ENCODE peak calls at places on chromosomes 12 and 14, in seven cellular contexts. One of them, this sample, is unnamed.

GRCh38 chr14:58667900-58668299 is 30.1 kb downstream of the DACT1 start:
- DNase-seq in tibial artery: no peak
- DNase-seq in A549: no peak
- DNase-seq in type B pancreatic cell: no peak
- DNase-seq in pancreas: no peak
- DNase-seq in prostate gland: no peak
- DNase-seq in suprapubic skin: no peak
- DNase-seq in this sample: no peak

GRCh38 chr14:101196795-101197590 is 293.5 kb upstream of the RTL1 start:
- DNase-seq in tibial artery: no peak
- DNase-seq in type B pancreatic cell: peak
- DNase-seq in A549: no peak
- DNase-seq in pancreas: peak
- DNase-seq in prostate gland: no peak
- DNase-seq in suprapubic skin: peak
- DNase-seq in this sample: peak

GRCh38 chr14:38389666-38390065 is 133.8 kb upstream of the CLEC14A start:
- DNase-seq in tibial artery: no peak
- DNase-seq in suprapubic skin: no peak
- DNase-seq in type B pancreatic cell: no peak
- DNase-seq in prostate gland: no peak
- DNase-seq in A549: no peak
- DNase-seq in pancreas: no peak
- DNase-seq in this sample: no peak

GRCh38 chr14:66514206-66514605 is 6.3 kb downstream of the GPHN start:
- DNase-seq in tibial artery: no peak
- DNase-seq in pancreas: no peak
- DNase-seq in type B pancreatic cell: no peak
- DNase-seq in suprapubic skin: no peak
- DNase-seq in A549: no peak
- DNase-seq in prostate gland: no peak
- DNase-seq in this sample: no peak

GRCh38 chr14:40599726-40600125 is 1007.0 kb upstream of the LRFN5 start:
- DNase-seq in prostate gland: no peak
- DNase-seq in type B pancreatic cell: no peak
- DNase-seq in suprapubic skin: no peak
- DNase-seq in A549: no peak
- DNase-seq in pancreas: no peak
- DNase-seq in tibial artery: no peak
- DNase-seq in this sample: no peak

GRCh38 chr12:70122804-70123203 is 120.4 kb upstream of the CNOT2 start:
- DNase-seq in prostate gland: no peak
- DNase-seq in tibial artery: no peak
- DNase-seq in type B pancreatic cell: no peak
- DNase-seq in pancreas: no peak
- DNase-seq in A549: no peak
- DNase-seq in suprapubic skin: no peak
- DNase-seq in this sample: no peak

GRCh38 chr14:92802678-92803077 is 8.6 kb downstream of the GOLGA5 start:
- DNase-seq in type B pancreatic cell: no peak
- DNase-seq in A549: no peak
- DNase-seq in suprapubic skin: no peak
- DNase-seq in pancreas: no peak
- DNase-seq in prostate gland: no peak
- DNase-seq in tibial artery: no peak
- DNase-seq in this sample: no peak

GRCh38 chr14:36027354-36027753 is 149.2 kb downstream of the PTCSC3 start:
- DNase-seq in suprapubic skin: no peak
- DNase-seq in prostate gland: no peak
- DNase-seq in A549: no peak
- DNase-seq in tibial artery: no peak
- DNase-seq in pancreas: no peak
- DNase-seq in type B pancreatic cell: no peak
- DNase-seq in this sample: no peak

GRCh38 chr12:119036878-119037493 is 55.6 kb downstream of the SRRM4 start:
- DNase-seq in suprapubic skin: no peak
- DNase-seq in A549: peak
- DNase-seq in tibial artery: no peak
- DNase-seq in type B pancreatic cell: no peak
- DNase-seq in prostate gland: no peak
- DNase-seq in pancreas: no peak
- DNase-seq in this sample: no peak

GRCh38 chr12:100127766-100128508 is 14.7 kb downstream of the BLTP3B start:
- DNase-seq in A549: no peak
- DNase-seq in pancreas: no peak
- DNase-seq in tibial artery: no peak
- DNase-seq in type B pancreatic cell: no peak
- DNase-seq in suprapubic skin: no peak
- DNase-seq in prostate gland: no peak
- DNase-seq in this sample: no peak

GRCh38 chr14:98931911-98932310 is 340.1 kb downstream of the BCL11B start:
- DNase-seq in tibial artery: no peak
- DNase-seq in A549: no peak
- DNase-seq in pancreas: no peak
- DNase-seq in type B pancreatic cell: no peak
- DNase-seq in prostate gland: no peak
- DNase-seq in suprapubic skin: peak
- DNase-seq in this sample: no peak

GRCh38 chr12:98408681-98409080 is 106.7 kb upstream of the TMPO start:
- DNase-seq in type B pancreatic cell: no peak
- DNase-seq in pancreas: no peak
- DNase-seq in tibial artery: no peak
- DNase-seq in A549: no peak
- DNase-seq in suprapubic skin: no peak
- DNase-seq in prostate gland: no peak
- DNase-seq in this sample: no peak

GRCh38 chr12:121668750-121669524 is 517 bp downstream of the MORN3 start:
- DNase-seq in prostate gland: no peak
- DNase-seq in suprapubic skin: no peak
- DNase-seq in type B pancreatic cell: no peak
- DNase-seq in pancreas: no peak
- DNase-seq in A549: peak
- DNase-seq in tibial artery: no peak
- DNase-seq in this sample: no peak

GRCh38 chr12:12017798-12018197 is 52.9 kb upstream of the BCL2L14 start:
- DNase-seq in type B pancreatic cell: peak
- DNase-seq in prostate gland: no peak
- DNase-seq in suprapubic skin: no peak
- DNase-seq in A549: no peak
- DNase-seq in pancreas: no peak
- DNase-seq in tibial artery: no peak
- DNase-seq in this sample: no peak

GRCh38 chr14:79111963-79112362 is 941.8 kb downstream of the NRXN3 start:
- DNase-seq in tibial artery: no peak
- DNase-seq in pancreas: no peak
- DNase-seq in type B pancreatic cell: no peak
- DNase-seq in A549: no peak
- DNase-seq in suprapubic skin: no peak
- DNase-seq in prostate gland: no peak
- DNase-seq in this sample: no peak

GRCh38 chr14:37974421-37974820 is 233.3 kb upstream of the SSTR1 start:
- DNase-seq in suprapubic skin: no peak
- DNase-seq in pancreas: no peak
- DNase-seq in type B pancreatic cell: no peak
- DNase-seq in tibial artery: no peak
- DNase-seq in A549: no peak
- DNase-seq in prostate gland: no peak
- DNase-seq in this sample: no peak

GRCh38 chr14:99865408-99865807 is 72.2 kb downstream of the EML1 start:
- DNase-seq in tibial artery: no peak
- DNase-seq in pancreas: no peak
- DNase-seq in A549: no peak
- DNase-seq in prostate gland: no peak
- DNase-seq in suprapubic skin: no peak
- DNase-seq in type B pancreatic cell: no peak
- DNase-seq in this sample: no peak

GRCh38 chr12:98618952-98619351 is 25.5 kb downstream of the SLC25A3 start:
- DNase-seq in prostate gland: no peak
- DNase-seq in tibial artery: no peak
- DNase-seq in suprapubic skin: no peak
- DNase-seq in pancreas: no peak
- DNase-seq in A549: no peak
- DNase-seq in type B pancreatic cell: no peak
- DNase-seq in this sample: no peak

GRCh38 chr14:96817750-96818666 is 20.8 kb downstream of the VRK1 start:
- DNase-seq in prostate gland: no peak
- DNase-seq in tibial artery: no peak
- DNase-seq in pancreas: no peak
- DNase-seq in A549: no peak
- DNase-seq in suprapubic skin: no peak
- DNase-seq in type B pancreatic cell: no peak
- DNase-seq in this sample: no peak

DNA sequence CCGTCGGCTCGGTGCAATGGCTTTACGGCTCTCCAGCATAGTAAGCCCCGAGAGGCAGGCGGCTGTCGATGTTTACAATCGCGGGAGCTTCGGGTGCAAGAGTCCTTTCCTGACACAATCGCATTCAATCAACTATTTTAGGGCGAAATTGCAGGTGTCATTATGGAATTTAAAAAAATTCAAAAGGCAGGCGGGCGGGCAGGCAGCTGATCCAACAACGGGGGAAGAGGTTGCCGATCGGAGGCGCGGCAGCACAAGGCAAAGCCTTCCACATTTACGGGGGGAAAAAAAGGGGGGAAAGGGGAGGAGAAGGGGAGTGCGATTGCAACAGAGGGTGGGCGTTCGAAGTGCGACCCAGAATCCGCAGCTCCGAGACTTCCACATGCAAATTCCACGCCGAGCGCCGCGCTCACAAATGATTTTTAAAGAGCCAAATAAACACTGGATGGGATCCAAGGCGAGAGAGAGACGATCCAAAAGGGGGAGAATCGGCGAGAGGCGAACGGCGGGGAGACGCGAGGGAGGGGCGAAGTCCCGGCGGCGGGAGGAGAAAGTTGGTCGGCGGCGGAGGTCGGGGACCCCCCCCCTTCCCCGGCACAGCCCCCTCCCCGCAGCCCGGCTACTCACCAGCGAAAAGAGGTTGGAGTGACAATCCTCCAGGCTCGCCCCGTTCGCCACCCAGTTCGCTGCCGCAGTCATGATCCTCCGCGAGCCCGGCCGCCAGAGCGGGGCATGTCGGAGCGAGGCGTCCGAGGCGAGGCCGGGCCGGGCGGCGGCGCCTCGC is 868 bp downstream of the MED13L start:
- DNase-seq in pancreas: peak
- DNase-seq in suprapubic skin: peak
- DNase-seq in tibial artery: peak
- DNase-seq in prostate gland: peak
- DNase-seq in A549: peak
- DNase-seq in type B pancreatic cell: peak
- DNase-seq in this sample: peak
- TF ChIP-seq CTCF in pancreas: no peak
- TF ChIP-seq CTCF in suprapubic skin: no peak
- TF ChIP-seq CTCF in tibial artery: no peak
- TF ChIP-seq CTCF in prostate gland: peak
- TF ChIP-seq CTCF in A549: no peak
- TF ChIP-seq CTCF in type B pancreatic cell: no peak
- TF ChIP-seq CTCF in this sample: peak

GRCh38 chr12:7679251-7680045 is 13.7 kb upstream of the APOBEC1 start:
- DNase-seq in type B pancreatic cell: no peak
- DNase-seq in prostate gland: no peak
- DNase-seq in A549: no peak
- DNase-seq in tibial artery: no peak
- DNase-seq in pancreas: no peak
- DNase-seq in suprapubic skin: no peak
- DNase-seq in this sample: no peak
- TF ChIP-seq CTCF in type B pancreatic cell: no peak
- TF ChIP-seq CTCF in prostate gland: no peak
- TF ChIP-seq CTCF in A549: no peak
- TF ChIP-seq CTCF in tibial artery: no peak
- TF ChIP-seq CTCF in pancreas: no peak
- TF ChIP-seq CTCF in suprapubic skin: no peak
- TF ChIP-seq CTCF in this sample: no peak

GRCh38 chr12:24950231-24950834 is 1.4 kb upstream of the BCAT1 start:
- DNase-seq in tibial artery: no peak
- DNase-seq in pancreas: no peak
- DNase-seq in type B pancreatic cell: no peak
- DNase-seq in A549: no peak
- DNase-seq in suprapubic skin: no peak
- DNase-seq in prostate gland: no peak
- DNase-seq in this sample: no peak

GRCh38 chr12:24948452-24948815 is 467 bp downstream of the BCAT1 start:
- DNase-seq in tibial artery: no peak
- DNase-seq in pancreas: no peak
- DNase-seq in A549: peak
- DNase-seq in prostate gland: no peak
- DNase-seq in type B pancreatic cell: no peak
- DNase-seq in suprapubic skin: no peak
- DNase-seq in this sample: no peak

GRCh38 chr12:24945822-24946221 is 3.1 kb downstream of the BCAT1 start:
- DNase-seq in tibial artery: no peak
- DNase-seq in pancreas: no peak
- DNase-seq in A549: no peak
- DNase-seq in type B pancreatic cell: no peak
- DNase-seq in suprapubic skin: no peak
- DNase-seq in prostate gland: no peak
- DNase-seq in this sample: no peak

GRCh38 chr12:24947541-24948451 is 1.1 kb downstream of the BCAT1 start:
- DNase-seq in type B pancreatic cell: no peak
- DNase-seq in tibial artery: no peak
- DNase-seq in A549: no peak
- DNase-seq in pancreas: no peak
- DNase-seq in suprapubic skin: no peak
- DNase-seq in prostate gland: no peak
- DNase-seq in this sample: no peak

GRCh38 chr12:24948816-24949722 is at the start of gene BCAT1:
- DNase-seq in suprapubic skin: peak
- DNase-seq in A549: peak
- DNase-seq in type B pancreatic cell: peak
- DNase-seq in pancreas: peak
- DNase-seq in prostate gland: peak
- DNase-seq in tibial artery: peak
- DNase-seq in this sample: peak
- TF ChIP-seq CTCF in suprapubic skin: no peak
- TF ChIP-seq CTCF in A549: no peak
- TF ChIP-seq CTCF in type B pancreatic cell: peak
- TF ChIP-seq CTCF in pancreas: no peak
- TF ChIP-seq CTCF in prostate gland: no peak
- TF ChIP-seq CTCF in tibial artery: no peak
- TF ChIP-seq CTCF in this sample: peak

DNA sequence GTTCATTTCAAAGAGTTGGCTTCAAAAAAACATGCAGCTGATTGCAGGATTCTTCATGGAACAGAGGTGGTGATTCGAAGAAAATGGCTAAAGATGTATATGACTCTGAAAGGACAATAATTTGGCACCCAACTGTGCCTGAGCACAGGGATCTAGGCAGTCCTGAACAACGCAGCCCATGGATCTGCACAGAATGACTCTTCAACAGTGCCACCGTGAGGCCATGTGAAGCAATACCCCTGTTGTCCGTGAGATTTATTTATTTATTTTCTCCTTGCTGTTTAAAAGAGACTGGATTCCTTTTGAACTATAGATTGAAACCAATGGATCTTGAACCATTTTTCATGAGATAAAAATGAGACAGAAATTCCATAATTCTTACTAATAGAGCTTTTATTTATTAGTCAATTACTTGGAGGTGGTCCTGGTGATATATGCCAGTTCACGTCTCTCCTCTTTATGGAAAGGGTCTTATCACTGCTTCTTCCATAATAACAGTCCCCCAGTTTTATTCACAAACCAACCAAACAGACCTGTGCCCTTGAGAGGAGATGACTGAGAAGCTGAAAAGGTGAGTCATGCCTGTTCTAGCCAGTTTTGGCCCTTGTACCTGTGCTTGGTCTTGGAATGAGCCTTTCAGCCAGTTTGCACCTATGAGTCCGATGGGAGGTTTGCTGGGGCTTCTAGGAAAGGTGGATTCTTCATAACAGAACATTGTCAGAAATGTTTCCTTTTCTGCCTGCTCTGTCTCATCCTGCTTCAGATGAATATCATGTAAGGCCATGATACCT is 1598.3 kb downstream of the AACS start:
- DNase-seq in suprapubic skin: no peak
- DNase-seq in tibial artery: no peak
- DNase-seq in A549: peak
- DNase-seq in pancreas: no peak
- DNase-seq in prostate gland: no peak
- DNase-seq in type B pancreatic cell: no peak
- DNase-seq in this sample: no peak
- TF ChIP-seq CTCF in suprapubic skin: no peak
- TF ChIP-seq CTCF in tibial artery: no peak
- TF ChIP-seq CTCF in A549: no peak
- TF ChIP-seq CTCF in pancreas: no peak
- TF ChIP-seq CTCF in prostate gland: no peak
- TF ChIP-seq CTCF in type B pancreatic cell: peak
- TF ChIP-seq CTCF in this sample: no peak

This sample was measured in osteocyte.